ENCODE peak calls at places on chromosomes 6 and 20, in five cellular contexts. A is stimulated activated CD4-positive, alpha-beta T cell treated with anti-CD3 and anti-CD28 coated beads, Interleukin-15, amount 100 ng/mL, for 1 hour; N is OCI-LY7; M is HuH-7; E is cardiac fibroblast. X is an unnamed sample.

GRCh38 chr6:57159127-57159526 is 13.0 kb upstream of the BAG2 start:
- DNase-seq in A (no peak), N (no peak), E (no peak), M (no peak), X (no peak)

GRCh38 chr20:63626424-63627128 is at the start of gene GMEB2:
- DNase-seq in E (peak; percentile 83), A (peak; percentile 72), N (peak; percentile 87), M (peak; percentile 93), X (no peak)

GRCh38 chr6:5082487-5083306 is 2.4 kb upstream of the PPP1R3G start:
- DNase-seq in N (no peak), E (peak; percentile 63), M (no peak), A (no peak), X (no peak)

GRCh38 chr6:8731874-8732273 is 296.5 kb upstream of the SLC35B3 start:
- DNase-seq in A (no peak), E (no peak), M (no peak), N (no peak), X (no peak)

GRCh38 chr6:168415993-168416530 is 24.9 kb upstream of the SMOC2 start:
- DNase-seq in A (no peak), M (no peak), E (no peak), N (no peak), X (no peak)

GRCh38 chr6:168895102-168895812 is 358.4 kb downstream of the THBS2 start:
- DNase-seq in N (peak; percentile 79), A (peak; percentile 56), M (peak; percentile 98), E (peak; percentile 78), X (peak; percentile 54)

GRCh38 chr20:32089637-32090330 is 19.7 kb upstream of the TM9SF4 start:
- DNase-seq in M (no peak), E (no peak), N (no peak), A (no peak), X (no peak)

GRCh38 chr6:143601501-143601900 is 76.3 kb upstream of the PHACTR2 start:
- DNase-seq in E (no peak), M (no peak), N (no peak), A (no peak), X (no peak)

GRCh38 chr6:73879466-73879865 is 183.5 kb downstream of the CD109 start:
- DNase-seq in M (no peak), E (no peak), A (no peak), N (no peak), X (no peak)

GRCh38 chr6:43231053-43231452 is 1.8 kb upstream of the DNPH1 start:
- DNase-seq in M (no peak), N (no peak), E (no peak), A (no peak), X (no peak)

GRCh38 chr20:4821590-4821989 is 99.9 kb downstream of the PRND start:
- DNase-seq in A (no peak), E (no peak), M (no peak), N (no peak), X (no peak)

GRCh38 chr6:96626749-96627353 is 63.9 kb downstream of the FHL5 start:
- DNase-seq in N (peak; percentile 66), E (peak; percentile 66), A (no peak), M (peak; percentile 22), X (no peak)

GRCh38 chr20:23629017-23629541 is 8.7 kb downstream of the CST3 start:
- DNase-seq in E (peak; percentile 90), M (peak; percentile 48), N (no peak), A (no peak), X (no peak)

GRCh38 chr6:26420607-26421235 is 18.6 kb downstream of the BTN3A1 start:
- DNase-seq in N (peak; percentile 62), M (peak; percentile 16), E (peak; percentile 46), A (no peak), X (no peak)

GRCh38 chr6:157133856-157134255 is 189.5 kb downstream of the TMEM242 start:
- DNase-seq in A (no peak), N (no peak), M (no peak), E (no peak), X (no peak)

GRCh38 chr6:157099912-157100593 is 223.3 kb downstream of the TMEM242 start:
- DNase-seq in E (peak; percentile 73), N (no peak), A (no peak), M (no peak), X (peak; percentile 9)

GRCh38 chr6:4817551-4817950 is 41.3 kb downstream of the CDYL start:
- DNase-seq in A (no peak), M (no peak), E (no peak), N (no peak), X (no peak)

GRCh38 chr6:103721923-103722322 is 1137.8 kb downstream of the HACE1 start:
- DNase-seq in N (no peak), M (no peak), A (no peak), E (no peak), X (no peak)

GRCh38 chr6:1063671-1064355 is 248.1 kb upstream of the FOXQ1 start:
- DNase-seq in N (no peak), A (no peak), E (no peak), M (no peak), X (no peak)

GRCh38 chr6:112927641-112928040 is 580.5 kb downstream of the RFPL4B start:
- DNase-seq in A (no peak), M (no peak), E (no peak), N (no peak), X (no peak)